ENCODE peak calls at places on chromosomes 2 and 18, in five cellular contexts. One of them, this sample, is unnamed.

GRCh38 chr18:11042247-11042646 is 107.1 kb downstream of the PIEZO2 start:
- DNase-seq in OCI-LY7: no peak
- DNase-seq in heart left ventricle: no peak
- DNase-seq in upper lobe of right lung: no peak
- DNase-seq in B cell: no peak
- DNase-seq in this sample: no peak

GRCh38 chr2:157500334-157500733 is 56.4 kb upstream of the CYTIP start:
- DNase-seq in OCI-LY7: no peak
- DNase-seq in heart left ventricle: no peak
- DNase-seq in upper lobe of right lung: no peak
- DNase-seq in B cell: no peak
- DNase-seq in this sample: no peak

GRCh38 chr2:94871226-94872087 is at the start of gene TEKT4:
- DNase-seq in OCI-LY7: no peak
- DNase-seq in heart left ventricle: peak; percentile 60
- DNase-seq in upper lobe of right lung: peak; percentile 63
- DNase-seq in B cell: no peak
- DNase-seq in this sample: no peak

GRCh38 chr2:154713605-154714004 is 15.1 kb downstream of the KCNJ3 start:
- DNase-seq in OCI-LY7: no peak
- DNase-seq in heart left ventricle: no peak
- DNase-seq in upper lobe of right lung: no peak
- DNase-seq in B cell: no peak
- DNase-seq in this sample: no peak

GRCh38 chr2:46098606-46099005 is 198.6 kb upstream of the EPAS1 start:
- DNase-seq in OCI-LY7: no peak
- DNase-seq in heart left ventricle: no peak
- DNase-seq in upper lobe of right lung: no peak
- DNase-seq in B cell: no peak
- DNase-seq in this sample: no peak

GRCh38 chr2:27932396-27932795 is 41.9 kb downstream of the BABAM2 start:
- DNase-seq in OCI-LY7: no peak
- DNase-seq in heart left ventricle: no peak
- DNase-seq in upper lobe of right lung: no peak
- DNase-seq in B cell: no peak
- DNase-seq in this sample: no peak

GRCh38 chr2:48578313-48578712 is 39.3 kb upstream of the GTF2A1L start:
- DNase-seq in OCI-LY7: no peak
- DNase-seq in heart left ventricle: no peak
- DNase-seq in upper lobe of right lung: no peak
- DNase-seq in B cell: no peak
- DNase-seq in this sample: no peak

GRCh38 chr2:220748875-220749479 is 823.1 kb downstream of the EPHA4 start:
- DNase-seq in OCI-LY7: no peak
- DNase-seq in heart left ventricle: no peak
- DNase-seq in upper lobe of right lung: peak; percentile 49
- DNase-seq in B cell: no peak
- DNase-seq in this sample: no peak

GRCh38 chr18:30280861-30281470 is 761.6 kb downstream of the DSC3 start:
- DNase-seq in OCI-LY7: peak; percentile 23
- DNase-seq in heart left ventricle: no peak
- DNase-seq in upper lobe of right lung: no peak
- DNase-seq in B cell: no peak
- DNase-seq in this sample: no peak

GRCh38 chr2:119862127-119862889 is 102.6 kb downstream of the PTPN4 start:
- DNase-seq in OCI-LY7: no peak
- DNase-seq in heart left ventricle: no peak
- DNase-seq in upper lobe of right lung: no peak
- DNase-seq in B cell: no peak
- DNase-seq in this sample: peak; percentile 19

GRCh38 chr2:218878486-218878885 is 2.2 kb upstream of the WNT10A start:
- DNase-seq in OCI-LY7: no peak
- DNase-seq in heart left ventricle: no peak
- DNase-seq in upper lobe of right lung: no peak
- DNase-seq in B cell: no peak
- DNase-seq in this sample: no peak

GRCh38 chr2:27914793-27915175 is 24.3 kb downstream of the BABAM2 start:
- DNase-seq in OCI-LY7: no peak
- DNase-seq in heart left ventricle: no peak
- DNase-seq in upper lobe of right lung: no peak
- DNase-seq in B cell: no peak
- DNase-seq in this sample: no peak

GRCh38 chr2:196295005-196295404 is 123.6 kb upstream of the STK17B start:
- DNase-seq in OCI-LY7: no peak
- DNase-seq in heart left ventricle: no peak
- DNase-seq in upper lobe of right lung: no peak
- DNase-seq in B cell: no peak
- DNase-seq in this sample: no peak

GRCh38 chr18:49548266-49548665 is 13.6 kb upstream of the LIPG start:
- DNase-seq in OCI-LY7: no peak
- DNase-seq in heart left ventricle: no peak
- DNase-seq in upper lobe of right lung: no peak
- DNase-seq in B cell: no peak
- DNase-seq in this sample: no peak

GRCh38 chr18:52716926-52717325 is 376.9 kb downstream of the DCC start:
- DNase-seq in OCI-LY7: no peak
- DNase-seq in heart left ventricle: no peak
- DNase-seq in upper lobe of right lung: no peak
- DNase-seq in B cell: no peak
- DNase-seq in this sample: no peak

GRCh38 chr2:5544205-5544786 is 147.9 kb upstream of the SOX11 start:
- DNase-seq in OCI-LY7: peak; percentile 2
- DNase-seq in heart left ventricle: no peak
- DNase-seq in upper lobe of right lung: no peak
- DNase-seq in B cell: no peak
- DNase-seq in this sample: no peak

GRCh38 chr2:238507836-238508235 is 81.1 kb downstream of the ASB1 start:
- DNase-seq in OCI-LY7: no peak
- DNase-seq in heart left ventricle: no peak
- DNase-seq in upper lobe of right lung: peak; percentile 59
- DNase-seq in B cell: no peak
- DNase-seq in this sample: no peak

GRCh38 chr2:121359937-121360565 is 75.0 kb upstream of the TFCP2L1 start:
- DNase-seq in OCI-LY7: no peak
- DNase-seq in heart left ventricle: no peak
- DNase-seq in upper lobe of right lung: no peak
- DNase-seq in B cell: no peak
- DNase-seq in this sample: no peak

GRCh38 chr2:176817061-176817565 is 395.5 kb upstream of the HNRNPA3 start:
- DNase-seq in OCI-LY7: peak; percentile 15
- DNase-seq in heart left ventricle: no peak
- DNase-seq in upper lobe of right lung: no peak
- DNase-seq in B cell: no peak
- DNase-seq in this sample: no peak

GRCh38 chr2:176818653-176819052 is 393.9 kb upstream of the HNRNPA3 start:
- DNase-seq in OCI-LY7: no peak
- DNase-seq in heart left ventricle: no peak
- DNase-seq in upper lobe of right lung: no peak
- DNase-seq in B cell: no peak
- DNase-seq in this sample: no peak

GRCh38 chr2:176822060-176822459 is 390.5 kb upstream of the HNRNPA3 start:
- DNase-seq in OCI-LY7: no peak
- DNase-seq in heart left ventricle: no peak
- DNase-seq in upper lobe of right lung: no peak
- DNase-seq in B cell: no peak
- DNase-seq in this sample: no peak

GRCh38 chr2:176826356-176826755 is 386.2 kb upstream of the HNRNPA3 start:
- DNase-seq in OCI-LY7: no peak
- DNase-seq in heart left ventricle: no peak
- DNase-seq in upper lobe of right lung: no peak
- DNase-seq in B cell: no peak
- DNase-seq in this sample: no peak

DNA sequence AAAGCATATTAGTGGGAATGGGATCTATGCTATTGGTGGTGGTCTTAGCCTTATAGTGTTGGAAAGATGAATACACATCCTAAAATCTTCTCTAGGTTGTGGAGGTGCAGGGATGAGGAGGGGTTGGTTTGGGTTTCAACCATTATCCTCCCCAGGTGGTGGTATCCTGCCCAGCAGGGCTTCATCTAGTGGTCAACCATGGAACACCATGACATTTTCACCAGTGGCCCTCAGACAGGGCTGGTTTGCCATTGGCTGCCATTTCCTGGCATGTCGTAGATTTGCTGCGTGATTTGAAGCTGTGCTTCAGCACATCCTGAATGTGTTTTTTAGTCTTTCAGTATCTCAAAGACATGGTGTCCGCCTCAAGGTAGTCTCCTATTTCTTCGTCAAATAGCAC is 391.2 kb upstream of the HNRNPA3 start:
- DNase-seq in OCI-LY7: no peak
- DNase-seq in heart left ventricle: no peak
- DNase-seq in upper lobe of right lung: no peak
- DNase-seq in B cell: no peak
- DNase-seq in this sample: no peak
- TF ChIP-seq CTCF in OCI-LY7: no peak
- TF ChIP-seq CTCF in heart left ventricle: no peak
- TF ChIP-seq CTCF in upper lobe of right lung: no peak
- TF ChIP-seq CTCF in B cell: no peak
- TF ChIP-seq CTCF in this sample: no peak

GRCh38 chr2:15941970-15942710 is 1.8 kb downstream of the MYCN start:
- DNase-seq in OCI-LY7: no peak
- DNase-seq in heart left ventricle: no peak
- DNase-seq in upper lobe of right lung: no peak
- DNase-seq in B cell: peak; percentile 51
- DNase-seq in this sample: peak; percentile 31

GRCh38 chr2:15944325-15945017 is 4.1 kb downstream of the MYCN start:
- DNase-seq in OCI-LY7: no peak
- DNase-seq in heart left ventricle: no peak
- DNase-seq in upper lobe of right lung: no peak
- DNase-seq in B cell: no peak
- DNase-seq in this sample: no peak

GRCh38 chr2:15943914-15944313 is 3.6 kb downstream of the MYCN start:
- DNase-seq in OCI-LY7: no peak
- DNase-seq in heart left ventricle: no peak
- DNase-seq in upper lobe of right lung: no peak
- DNase-seq in B cell: no peak
- DNase-seq in this sample: no peak

GRCh38 chr2:15942711-15943345 is 2.5 kb downstream of the MYCN start:
- DNase-seq in OCI-LY7: no peak
- DNase-seq in heart left ventricle: no peak
- DNase-seq in upper lobe of right lung: no peak
- DNase-seq in B cell: peak; percentile 41
- DNase-seq in this sample: no peak

DNA sequence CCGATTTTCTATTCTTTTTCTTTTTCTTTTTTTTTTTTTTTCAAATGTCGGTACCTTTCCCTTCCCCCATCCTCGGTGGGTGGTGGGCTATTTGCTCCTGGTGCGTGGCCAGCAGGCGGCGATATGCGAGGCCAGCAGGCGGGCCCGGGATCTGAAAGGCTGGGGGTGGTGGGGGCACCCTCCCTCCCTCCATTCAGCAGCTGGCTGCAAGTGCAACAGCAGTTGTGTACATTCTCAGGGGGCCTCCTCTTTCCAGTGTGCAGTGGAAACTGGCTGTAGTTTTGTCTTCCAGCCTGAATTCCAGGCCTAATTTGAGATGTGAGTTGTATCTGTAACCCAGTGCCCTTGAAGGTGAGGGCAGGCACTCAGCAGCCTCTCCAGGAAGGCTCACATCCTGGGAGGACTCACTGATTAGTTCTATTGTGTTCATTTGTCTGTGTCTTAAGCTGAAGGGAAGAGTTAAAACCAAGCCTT is 3.1 kb downstream of the MYCN start:
- DNase-seq in OCI-LY7: no peak
- DNase-seq in heart left ventricle: no peak
- DNase-seq in upper lobe of right lung: no peak
- DNase-seq in B cell: no peak
- DNase-seq in this sample: no peak
- TF ChIP-seq CTCF in OCI-LY7: peak; percentile 41
- TF ChIP-seq CTCF in heart left ventricle: peak; percentile 16
- TF ChIP-seq CTCF in upper lobe of right lung: peak; percentile 39
- TF ChIP-seq CTCF in B cell: no peak
- TF ChIP-seq CTCF in this sample: no peak

GRCh38 chr2:75574106-75574505 is 13.4 kb upstream of the EVA1A start:
- DNase-seq in OCI-LY7: no peak
- DNase-seq in heart left ventricle: no peak
- DNase-seq in upper lobe of right lung: no peak
- DNase-seq in B cell: no peak
- DNase-seq in this sample: no peak
- TF ChIP-seq CTCF in OCI-LY7: no peak
- TF ChIP-seq CTCF in heart left ventricle: no peak
- TF ChIP-seq CTCF in upper lobe of right lung: no peak
- TF ChIP-seq CTCF in B cell: no peak
- TF ChIP-seq CTCF in this sample: no peak

GRCh38 chr2:23762141-23762540 is 164.8 kb downstream of the ATAD2B start:
- DNase-seq in OCI-LY7: no peak
- DNase-seq in heart left ventricle: no peak
- DNase-seq in upper lobe of right lung: no peak
- DNase-seq in B cell: no peak
- DNase-seq in this sample: no peak

GRCh38 chr2:23756593-23757292 is 170.2 kb downstream of the ATAD2B start:
- DNase-seq in OCI-LY7: no peak
- DNase-seq in heart left ventricle: no peak
- DNase-seq in upper lobe of right lung: no peak
- DNase-seq in B cell: no peak
- DNase-seq in this sample: no peak

GRCh38 chr2:23761638-23762037 is 165.3 kb downstream of the ATAD2B start:
- DNase-seq in OCI-LY7: no peak
- DNase-seq in heart left ventricle: no peak
- DNase-seq in upper lobe of right lung: no peak
- DNase-seq in B cell: no peak
- DNase-seq in this sample: no peak

GRCh38 chr2:23757686-23758433 is 169.1 kb downstream of the ATAD2B start:
- DNase-seq in OCI-LY7: no peak
- DNase-seq in heart left ventricle: no peak
- DNase-seq in upper lobe of right lung: no peak
- DNase-seq in B cell: no peak
- DNase-seq in this sample: no peak

DNA sequence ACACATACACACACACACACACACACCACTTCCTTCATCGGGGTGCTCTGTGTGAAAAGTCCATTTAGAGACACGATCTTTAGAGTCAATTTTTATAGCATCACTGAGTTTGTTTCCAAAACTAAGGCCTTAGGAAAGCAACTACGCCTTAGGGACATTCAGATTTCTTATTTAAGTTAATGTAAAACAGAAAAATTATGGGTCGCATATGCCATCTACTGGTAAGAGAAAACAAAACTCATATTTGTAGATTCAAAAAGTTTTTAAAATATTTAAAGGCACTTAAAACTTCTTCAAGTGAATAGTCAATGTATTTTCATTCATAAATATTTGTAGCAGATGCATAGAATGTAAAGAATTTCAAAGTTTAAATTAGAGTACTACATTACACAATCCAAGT is 166.2 kb downstream of the ATAD2B start:
- DNase-seq in OCI-LY7: peak; percentile 7
- DNase-seq in heart left ventricle: no peak
- DNase-seq in upper lobe of right lung: no peak
- DNase-seq in B cell: no peak
- DNase-seq in this sample: no peak
- TF ChIP-seq CTCF in OCI-LY7: peak; percentile 60
- TF ChIP-seq CTCF in heart left ventricle: no peak
- TF ChIP-seq CTCF in upper lobe of right lung: peak; percentile 36
- TF ChIP-seq CTCF in B cell: no peak
- TF ChIP-seq CTCF in this sample: no peak

This sample was measured in GM10248.